ENCODE peak calls at places on chromosomes 7 and 10, in nine cellular contexts. Z is islet precursor cell; B is ELF-1; O is activated CD4-positive, alpha-beta T cell treated with anti-CD3 and anti-CD28 coated beads for 24 hours; J is LoVo; H is stimulated activated CD4-positive, alpha-beta T cell treated with anti-CD3 and anti-CD28 coated beads, TNF-alpha, amount 100 ng/mL, for 4 hours; K is Right ventricle myocardium superior; N is iris pigment epithelial cell; G is AML-193. V is an unnamed sample.

GRCh38 chr7:140506788-140507464 is 27.6 kb upstream of the MKRN1 start:
- DNase-seq in K (peak), Z (peak), B (peak), O (no peak), N (peak), G (no peak), H (no peak), J (peak), V (no peak)

GRCh38 chr10:110408943-110409342 is 88.8 kb upstream of the DUSP5 start:
- DNase-seq in K (no peak), H (no peak), Z (peak), J (no peak), N (no peak), O (no peak), G (no peak), B (no peak), V (no peak)

GRCh38 chr7:8147004-8147403 is 115.0 kb downstream of the ICA1 start:
- DNase-seq in B (peak), O (no peak), Z (no peak), G (no peak), H (no peak), N (no peak), K (peak), J (no peak), V (no peak)

GRCh38 chr10:62582098-62582705 is 208.0 kb downstream of the ZNF365 start:
- DNase-seq in H (no peak), N (peak), B (no peak), G (no peak), J (no peak), Z (no peak), O (no peak), K (no peak), V (no peak)

GRCh38 chr7:6621195-6622128 is 6.1 kb downstream of the ZNF853 start:
- DNase-seq in K (no peak), Z (no peak), O (no peak), J (no peak), G (no peak), B (peak), H (no peak), N (no peak), V (no peak)

GRCh38 chr10:94016727-94017714 is 23.3 kb downstream of the PLCE1 start:
- DNase-seq in B (no peak), G (no peak), N (peak), H (no peak), O (no peak), J (no peak), Z (no peak), K (no peak), V (no peak)

GRCh38 chr10:77857272-77857671 is 69.3 kb downstream of the DLG5 start:
- DNase-seq in H (no peak), J (no peak), G (peak), O (no peak), K (no peak), Z (peak), B (peak), N (no peak), V (no peak)

GRCh38 chr7:44278451-44279161 is 46.8 kb downstream of the CAMK2B start:
- DNase-seq in Z (peak), J (no peak), G (no peak), H (no peak), K (no peak), B (no peak), O (no peak), N (peak), V (peak)

GRCh38 chr10:115653473-115653872 is 560.3 kb downstream of the ATRNL1 start:
- DNase-seq in H (no peak), G (no peak), K (no peak), J (no peak), N (peak), Z (no peak), O (no peak), B (no peak), V (no peak)

GRCh38 chr10:93309062-93309461 is 173.1 kb downstream of the MYOF start:
- DNase-seq in K (no peak), H (no peak), Z (no peak), J (no peak), N (peak), G (no peak), O (no peak), B (no peak), V (no peak)

GRCh38 chr7:24820730-24821044 is 63.4 kb upstream of the GSDME start:
- DNase-seq in H (no peak), Z (no peak), O (no peak), J (peak), G (no peak), K (no peak), B (no peak), N (no peak), V (no peak)

GRCh38 chr10:118148245-118148644 is 101.5 kb upstream of the RAB11FIP2 start:
- DNase-seq in K (no peak), G (no peak), O (no peak), B (no peak), J (no peak), Z (no peak), N (no peak), H (no peak), V (no peak)

GRCh38 chr10:31754803-31755624 is 173.6 kb downstream of the ARHGAP12 start:
- DNase-seq in N (no peak), B (peak), K (no peak), H (no peak), J (peak), O (no peak), Z (peak), G (no peak), V (no peak)

GRCh38 chr7:95772298-95772770 is at the start of gene DYNC1I1:
- DNase-seq in G (no peak), K (peak), O (no peak), B (peak), J (peak), H (no peak), N (peak), Z (peak), V (peak)

GRCh38 chr10:110881905-110882304 is 10.2 kb downstream of the PDCD4 start:
- DNase-seq in N (no peak), G (no peak), J (no peak), K (no peak), B (no peak), O (no peak), H (no peak), Z (no peak), V (no peak)

GRCh38 chr10:44281089-44281613 is 103.7 kb downstream of the CXCL12 start:
- DNase-seq in G (no peak), J (no peak), N (no peak), O (no peak), Z (no peak), H (no peak), B (no peak), K (peak), V (no peak)

GRCh38 chr7:2260820-2261219 is 18.8 kb downstream of the NUDT1 start:
- DNase-seq in G (no peak), B (no peak), J (peak), N (no peak), Z (no peak), K (no peak), H (no peak), O (no peak), V (no peak)

GRCh38 chr7:22425361-22425760 is 68.4 kb upstream of the RAPGEF5 start:
- DNase-seq in B (no peak), O (no peak), N (no peak), K (no peak), H (no peak), J (no peak), G (no peak), Z (no peak), V (no peak)

GRCh38 chr7:52959336-52959735 is 76.1 kb upstream of the POM121L12 start:
- DNase-seq in B (no peak), Z (peak), G (no peak), H (no peak), N (no peak), K (no peak), O (no peak), J (no peak), V (no peak)

GRCh38 chr7:75889826-75890225 is 11.0 kb downstream of the RHBDD2 start:
- DNase-seq in N (peak), H (no peak), J (no peak), Z (no peak), K (no peak), O (no peak), B (no peak), G (no peak), V (no peak)

GRCh38 chr10:73910764-73911552 is at the start of gene PLAU:
- DNase-seq in J (no peak), B (peak), H (peak), G (peak), N (peak), K (peak), O (no peak), Z (peak), V (peak)

GRCh38 chr10:103120977-103121735 is 71.9 kb downstream of the NT5C2 start:
- DNase-seq in H (no peak), K (no peak), N (peak), G (no peak), J (peak), B (no peak), O (no peak), Z (no peak), V (no peak)